ENCODE peak calls at places on chromosomes 2 and 18, in nine cellular contexts. K, A, O, X, N, P, W, T and L are unnamed samples.

GRCh38 chr2:113173563-113174368 is at the start of gene PSD4:
- DNase-seq in O (peak), T (peak), K (no peak), P (peak), W (no peak), X (peak), A (peak), N (no peak), L (peak)

GRCh38 chr18:1252534-1252933 is 347.9 kb downstream of the ADCYAP1 start:
- DNase-seq in K (no peak), T (no peak), P (no peak), A (no peak), O (no peak), X (no peak), N (no peak), W (no peak), L (no peak)

GRCh38 chr2:4898706-4899105 is 793.5 kb upstream of the SOX11 start:
- DNase-seq in W (no peak), O (no peak), X (no peak), N (peak), T (no peak), P (no peak), A (no peak), K (no peak), L (no peak)

GRCh38 chr18:79208882-79209281 is 139.7 kb downstream of the ATP9B start:
- DNase-seq in A (no peak), K (no peak), W (no peak), X (no peak), P (no peak), O (no peak), N (no peak), T (no peak), L (no peak)

GRCh38 chr2:33791625-33792024 is 192.5 kb upstream of the FAM98A start:
- DNase-seq in W (peak), P (no peak), T (no peak), O (no peak), K (peak), X (no peak), N (peak), A (no peak), L (no peak)

GRCh38 chr2:203893386-203893785 is 25.8 kb downstream of the CTLA4 start:
- DNase-seq in P (no peak), T (no peak), N (no peak), W (no peak), O (no peak), K (peak), A (no peak), X (no peak), L (no peak)

GRCh38 chr2:85922210-85922609 is 33.4 kb upstream of the ST3GAL5 start:
- DNase-seq in N (no peak), X (no peak), K (no peak), T (no peak), W (no peak), A (no peak), O (no peak), P (no peak), L (no peak)

GRCh38 chr2:188693111-188693510 is 281.1 kb upstream of the COL3A1 start:
- DNase-seq in N (no peak), A (no peak), O (no peak), W (no peak), P (no peak), X (no peak), T (no peak), K (no peak), L (no peak)

GRCh38 chr2:234571620-234572407 is 74.9 kb upstream of the ARL4C start:
- DNase-seq in W (no peak), N (no peak), A (no peak), P (no peak), X (no peak), T (no peak), O (no peak), K (no peak), L (no peak)

GRCh38 chr2:147777408-147777807 is 67.4 kb upstream of the ACVR2A start:
- DNase-seq in W (no peak), A (no peak), P (no peak), T (no peak), K (no peak), N (no peak), X (no peak), O (no peak), L (no peak)

GRCh38 chr18:6575908-6576307 is 153.6 kb upstream of the ARHGAP28 start:
- DNase-seq in O (no peak), N (no peak), W (no peak), P (no peak), X (no peak), K (no peak), T (no peak), A (no peak), L (no peak)

GRCh38 chr2:33216508-33217182 is 259.8 kb upstream of the RASGRP3 start:
- DNase-seq in W (no peak), K (no peak), O (no peak), T (no peak), P (no peak), X (no peak), A (no peak), N (peak), L (no peak)

GRCh38 chr2:241102239-241102803 is at the start of gene MTERF4:
- DNase-seq in T (peak), A (peak), O (peak), X (peak), K (peak), W (peak), P (peak), N (peak), L (peak)

GRCh38 chr18:10140461-10140911 is 226.7 kb downstream of the VAPA start:
- DNase-seq in N (no peak), T (no peak), W (no peak), P (no peak), X (no peak), A (no peak), K (no peak), O (no peak), L (no peak)

GRCh38 chr18:49447810-49448745 is 12.4 kb downstream of the DYM start:
- DNase-seq in O (peak), P (no peak), N (peak), A (no peak), W (no peak), K (peak), X (no peak), T (peak), L (no peak)

GRCh38 chr18:6947328-6948030 is 170.1 kb downstream of the LAMA1 start:
- DNase-seq in T (no peak), O (no peak), P (no peak), W (no peak), A (no peak), N (no peak), X (no peak), K (no peak), L (no peak)

GRCh38 chr18:47397671-47398319 is 146.3 kb upstream of the SKOR2 start:
- DNase-seq in A (no peak), X (no peak), O (no peak), N (no peak), P (peak), W (no peak), T (peak), K (no peak), L (no peak)

GRCh38 chr2:129361688-129362087 is 617.8 kb upstream of the RAB6C start:
- DNase-seq in N (no peak), T (no peak), A (no peak), K (no peak), W (no peak), X (no peak), P (no peak), O (no peak), L (no peak)

GRCh38 chr2:238868616-238869292 is 20.9 kb downstream of the TWIST2 start:
- DNase-seq in T (no peak), K (no peak), A (no peak), O (no peak), P (no peak), N (no peak), W (no peak), X (no peak), L (no peak)

GRCh38 chr18:4284528-4284927 is 170.6 kb downstream of the DLGAP1 start:
- DNase-seq in N (no peak), A (no peak), X (no peak), O (no peak), W (no peak), T (no peak), P (no peak), K (no peak), L (no peak)

GRCh38 chr18:30489890-30490643 is 552.5 kb downstream of the DSC3 start:
- DNase-seq in A (no peak), T (no peak), O (no peak), K (no peak), W (no peak), P (no peak), X (no peak), N (no peak), L (no peak)

GRCh38 chr18:73118121-73118816 is 250.5 kb upstream of the NETO1 start:
- DNase-seq in K (no peak), W (no peak), T (no peak), N (no peak), O (no peak), X (no peak), A (no peak), P (no peak), L (no peak)

GRCh38 chr18:32810314-32810713 is 37.5 kb upstream of the KLHL14 start:
- DNase-seq in A (no peak), P (no peak), K (no peak), T (no peak), N (no peak), W (no peak), X (no peak), O (no peak), L (no peak)

GRCh38 chr2:127609031-127609751 is 36.8 kb upstream of the GPR17 start:
- DNase-seq in A (no peak), N (no peak), W (no peak), K (no peak), T (no peak), X (no peak), P (no peak), O (no peak), L (no peak)